ENCODE peak calls at places on chromosomes 2 and 18, in five cellular contexts. F is breast epithelium, L is PC-9, E is mesenchymal stem cell, N is psoas muscle. D is an unnamed sample.

GRCh38 chr2:128260239-128261138 is 58.2 kb downstream of the HS6ST1 start:
- DNase-seq in F (peak), E (peak), N (peak), L (peak), D (peak)

GRCh38 chr2:175097297-175097696 is 70.7 kb downstream of the ATF2 start:
- DNase-seq in N (no peak), E (peak), L (no peak), F (no peak), D (no peak)

GRCh38 chr18:60259052-60259681 is 113.4 kb downstream of the MC4R start:
- DNase-seq in L (no peak), N (no peak), E (peak), F (no peak), D (no peak)

GRCh38 chr2:1925516-1925915 is 181.2 kb upstream of the PXDN start:
- DNase-seq in F (no peak), E (no peak), L (no peak), N (no peak), D (no peak)

GRCh38 chr2:199940373-199940772 is 14.9 kb downstream of the TYW5 start:
- DNase-seq in N (no peak), E (peak), L (peak), F (no peak), D (no peak)

GRCh38 chr2:129710670-129711495 is 268.6 kb upstream of the RAB6C start:
- DNase-seq in E (no peak), F (no peak), N (no peak), L (no peak), D (no peak)

GRCh38 chr2:178306351-178307073 is 112.2 kb downstream of the OSBPL6 start:
- DNase-seq in L (no peak), E (peak), N (no peak), F (no peak), D (no peak)

GRCh38 chr2:237418300-237418699 is 4.3 kb upstream of the COL6A3 start:
- DNase-seq in L (no peak), E (peak), F (no peak), N (no peak), D (no peak)

GRCh38 chr2:200081221-200081620 is 125.8 kb downstream of the MAIP1 start:
- DNase-seq in N (no peak), E (no peak), F (no peak), L (no peak), D (no peak)

GRCh38 chr2:65420712-65421431 is 11.5 kb downstream of the SPRED2 start:
- DNase-seq in F (no peak), E (peak), N (no peak), L (peak), D (no peak)

GRCh38 chr18:394997-395383 is 105.5 kb downstream of the COLEC12 start:
- DNase-seq in N (no peak), L (no peak), E (peak), F (no peak), D (no peak)

GRCh38 chr2:67400560-67401464 is 3.7 kb downstream of the ETAA1 start:
- DNase-seq in L (peak), E (peak), F (no peak), N (no peak), D (no peak)

GRCh38 chr2:9686061-9686460 is 55.3 kb upstream of the YWHAQ start:
- DNase-seq in N (no peak), L (no peak), E (no peak), F (no peak), D (no peak)

GRCh38 chr2:237692601-237693079 is 65.3 kb downstream of the LRRFIP1 start:
- DNase-seq in N (no peak), L (no peak), E (peak), F (no peak), D (no peak)

GRCh38 chr18:71036783-71037182 is 747.9 kb downstream of the SOCS6 start:
- DNase-seq in N (no peak), E (no peak), F (no peak), L (peak), D (no peak)

GRCh38 chr2:85326946-85327756 is 638 bp downstream of the TGOLN2 start:
- DNase-seq in N (peak), F (peak), E (peak), L (no peak), D (no peak)

GRCh38 chr18:5527603-5528002 is 16.2 kb downstream of the EPB41L3 start:
- DNase-seq in L (no peak), F (no peak), N (peak), E (no peak), D (no peak)

GRCh38 chr2:205675861-205676516 is 6.3 kb upstream of the NRP2 start:
- DNase-seq in N (no peak), E (peak), L (peak), F (no peak), D (no peak)

GRCh38 chr2:239360008-239360407 is 40.8 kb downstream of the HDAC4 start:
- DNase-seq in L (no peak), F (no peak), N (no peak), E (no peak), D (no peak)

GRCh38 chr2:239361311-239361642 is 39.5 kb downstream of the HDAC4 start:
- DNase-seq in E (peak), F (no peak), N (no peak), L (no peak), D (no peak)

GRCh38 chr2:239362497-239362896 is 38.3 kb downstream of the HDAC4 start:
- DNase-seq in L (no peak), F (no peak), E (no peak), N (no peak), D (no peak)

GRCh38 chr2:239359194-239359912 is 41.5 kb downstream of the HDAC4 start:
- DNase-seq in L (no peak), N (no peak), E (no peak), F (no peak), D (no peak)

GRCh38 chr2:239360421-239361310 is 40.2 kb downstream of the HDAC4 start:
- DNase-seq in E (no peak), F (no peak), N (no peak), L (no peak), D (no peak)
- H3K27ac ChIP-seq in E (no peak), F (no peak), N (no peak), L (no peak), D (no peak)

DNA sequence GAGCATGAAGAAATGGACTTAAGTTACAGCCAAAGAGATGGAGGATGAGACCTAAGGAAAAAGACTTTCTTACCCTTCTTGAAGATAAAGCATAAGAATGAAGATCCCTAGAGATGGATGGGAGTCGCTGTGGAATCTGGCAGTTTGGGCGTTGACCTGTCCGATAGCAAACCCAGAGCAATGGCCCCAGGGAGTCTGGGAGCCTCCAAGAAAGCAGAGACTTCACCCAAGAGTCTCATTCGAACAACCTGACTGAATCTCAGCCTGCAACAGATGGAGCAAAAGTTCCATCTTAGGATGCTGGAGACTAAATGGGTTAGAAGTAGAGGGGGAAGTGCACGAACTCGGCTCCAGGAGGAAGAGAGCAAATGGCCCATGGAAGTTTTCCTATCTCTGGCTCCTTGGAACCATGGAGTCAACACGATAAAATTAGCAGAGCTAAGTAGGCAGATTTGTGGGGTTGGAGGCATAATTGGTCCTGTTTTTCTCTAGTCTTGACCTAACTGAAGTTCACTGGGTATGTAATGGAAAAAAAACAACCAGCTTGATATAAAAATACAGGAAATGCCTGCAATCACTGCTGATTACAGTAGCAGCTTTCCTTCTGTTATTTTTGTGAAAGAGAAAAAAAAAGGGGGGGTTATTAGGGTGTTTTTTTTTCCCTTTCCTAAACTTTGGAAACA is 178.4 kb upstream of the EPAS1 start:
- DNase-seq in F (no peak), E (no peak), L (no peak), N (no peak), D (no peak)
- H3K27ac ChIP-seq in F (peak), E (no peak), L (no peak), N (peak), D (no peak)

DNA sequence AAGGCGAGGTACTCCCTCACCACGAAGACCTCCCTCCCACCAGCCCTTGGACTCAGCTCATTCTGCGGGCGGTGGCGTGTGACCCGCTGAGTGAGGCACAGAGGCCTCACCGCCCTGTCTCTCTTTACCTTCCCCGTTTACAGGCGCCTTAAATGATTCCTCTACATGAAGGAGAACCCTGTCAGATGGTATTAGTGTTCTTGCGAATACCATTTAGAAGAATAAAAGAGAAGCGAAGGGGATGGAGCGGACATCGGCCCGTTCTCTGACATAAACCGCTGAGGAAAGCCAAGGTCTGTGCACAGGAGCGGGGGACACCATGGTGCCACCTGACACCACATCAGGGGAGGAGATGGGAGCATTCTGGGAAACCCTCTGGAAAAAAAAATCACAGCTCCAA is 179.8 kb downstream of the HDAC4 start:
- DNase-seq in L (no peak), N (no peak), F (no peak), E (no peak), D (no peak)
- H3K27ac ChIP-seq in L (no peak), N (peak), F (peak), E (peak), D (no peak)

GRCh38 chr18:22603902-22604301 is 186.2 kb upstream of the CTAGE1 start:
- DNase-seq in F (no peak), E (no peak), N (no peak), L (no peak), D (no peak)
- H3K27ac ChIP-seq in F (peak), E (no peak), N (no peak), L (no peak), D (no peak)

GRCh38 chr2:218317832-218318231 is 25.5 kb upstream of the TMBIM1 start:
- DNase-seq in N (no peak), E (no peak), F (no peak), L (no peak), D (no peak)
- H3K27ac ChIP-seq in N (no peak), E (no peak), F (no peak), L (peak), D (peak)

GRCh38 chr2:35929551-35929950 is 426.0 kb upstream of the CRIM1 start:
- DNase-seq in F (no peak), N (no peak), L (no peak), E (no peak), D (no peak)
- H3K27ac ChIP-seq in F (no peak), N (no peak), L (no peak), E (no peak), D (no peak)

GRCh38 chr2:156436477-156437085 is 402 bp downstream of the GPD2 start:
- DNase-seq in E (peak), F (no peak), N (no peak), L (no peak), D (no peak)
- H3K27ac ChIP-seq in E (peak), F (peak), N (peak), L (peak), D (peak)

GRCh38 chr18:55403555-55403954 is 184.4 kb downstream of the TCF4 start:
- DNase-seq in F (no peak), N (no peak), E (peak), L (no peak), D (no peak)

GRCh38 chr18:55402731-55403405 is 185.1 kb downstream of the TCF4 start:
- DNase-seq in E (peak), F (no peak), N (no peak), L (no peak), D (no peak)

GRCh38 chr18:55405655-55406373 is 182.2 kb downstream of the TCF4 start:
- DNase-seq in L (peak), E (peak), N (peak), F (no peak), D (peak)

GRCh38 chr18:55404811-55405654 is 183.0 kb downstream of the TCF4 start:
- DNase-seq in E (no peak), F (no peak), L (no peak), N (no peak), D (no peak)

GRCh38 chr18:55404136-55404810 is 183.7 kb downstream of the TCF4 start:
- DNase-seq in F (no peak), E (no peak), L (no peak), N (no peak), D (no peak)
- H3K27ac ChIP-seq in F (peak), E (no peak), L (no peak), N (peak), D (no peak)

GRCh38 chr2:74010087-74010541 is 25.4 kb downstream of the TET3 start:
- DNase-seq in N (no peak), F (peak), E (no peak), L (peak), D (peak)
- H3K27ac ChIP-seq in N (no peak), F (peak), E (no peak), L (peak), D (peak)